ENCODE peak calls at places on chromosomes 12 and 14, in eight cellular contexts. B is fibroblast of lung, F is GM12878, Z is psoas muscle, J is HCT116, C is heart right ventricle, N is OCI-LY7, K is transverse colon. X is an unnamed sample.

GRCh38 chr14:51701956-51702355 is 50.2 kb downstream of the FRMD6 start:
- DNase-seq in N (no peak), Z (no peak), C (no peak), K (no peak), F (no peak), B (peak), J (no peak), X (no peak)

GRCh38 chr14:33793711-33794110 is 157.2 kb downstream of the EGLN3 start:
- DNase-seq in C (no peak), J (no peak), F (no peak), N (no peak), K (no peak), Z (no peak), B (no peak), X (no peak)

GRCh38 chr12:56150563-56150962 is 1.8 kb upstream of the MYL6B start:
- DNase-seq in F (no peak), N (no peak), K (no peak), C (no peak), Z (no peak), B (peak), J (no peak), X (no peak)

GRCh38 chr12:52952082-52952801 is 3.3 kb downstream of the KRT18 start:
- DNase-seq in F (no peak), B (no peak), K (peak), J (no peak), N (no peak), Z (no peak), C (peak), X (no peak)

GRCh38 chr12:24889403-24889802 is 59.5 kb downstream of the BCAT1 start:
- DNase-seq in C (no peak), N (no peak), J (no peak), Z (no peak), F (no peak), B (no peak), K (no peak), X (no peak)

GRCh38 chr12:16198884-16199283 is 78.6 kb downstream of the SLC15A5 start:
- DNase-seq in F (peak), K (no peak), B (no peak), N (peak), J (no peak), Z (no peak), C (no peak), X (peak)

GRCh38 chr12:106629797-106630669 is 47.2 kb downstream of the RFX4 start:
- DNase-seq in B (peak), K (no peak), N (no peak), F (no peak), Z (no peak), C (no peak), J (no peak), X (no peak)

GRCh38 chr14:102035914-102036313 is 50.9 kb downstream of the HSP90AA1 start:
- DNase-seq in B (no peak), Z (no peak), J (no peak), K (no peak), N (no peak), F (no peak), C (no peak), X (no peak)

GRCh38 chr12:108996320-108996719 is 24.5 kb downstream of the SVOP start:
- DNase-seq in J (no peak), Z (no peak), N (no peak), B (no peak), C (no peak), K (no peak), F (no peak), X (no peak)

GRCh38 chr14:62824086-62824485 is 221.2 kb downstream of the KCNH5 start:
- DNase-seq in C (no peak), J (no peak), F (no peak), N (no peak), K (no peak), B (peak), Z (no peak), X (no peak)

GRCh38 chr12:47704719-47705118 is 1.1 kb downstream of the RPAP3 start:
- DNase-seq in Z (no peak), B (no peak), N (no peak), F (no peak), C (no peak), J (no peak), K (no peak), X (no peak)

GRCh38 chr12:19316420-19316819 is 122.9 kb upstream of the AEBP2 start:
- DNase-seq in N (no peak), C (no peak), J (no peak), K (no peak), Z (no peak), F (no peak), B (peak), X (no peak)

GRCh38 chr14:77007975-77008421 is 20.5 kb downstream of the IRF2BPL start:
- DNase-seq in B (no peak), K (peak), Z (peak), F (no peak), N (no peak), C (peak), J (no peak), X (no peak)

GRCh38 chr12:119479121-119479561 is 114.4 kb upstream of the TMEM233 start:
- DNase-seq in F (no peak), C (no peak), K (no peak), Z (no peak), B (no peak), J (no peak), N (no peak), X (no peak)

GRCh38 chr12:123519151-123520001 is 14.1 kb downstream of the RILPL1 start:
- DNase-seq in J (no peak), Z (peak), K (peak), N (no peak), F (no peak), B (peak), C (peak), X (no peak)

GRCh38 chr12:94714378-94714777 is 64.0 kb upstream of the TMCC3 start:
- DNase-seq in B (peak), C (no peak), F (no peak), N (no peak), J (no peak), Z (peak), K (no peak), X (no peak)

GRCh38 chr12:123907726-123908476 is 64.7 kb downstream of the CCDC92 start:
- DNase-seq in C (no peak), F (no peak), B (no peak), N (no peak), J (no peak), Z (no peak), K (no peak), X (no peak)

GRCh38 chr14:68842298-68842697 is 49.4 kb upstream of the ZFP36L1 start:
- DNase-seq in Z (no peak), N (no peak), F (no peak), K (no peak), J (no peak), C (no peak), B (peak), X (no peak)

GRCh38 chr12:20361416-20361815 is 6.9 kb upstream of the PDE3A start:
- DNase-seq in K (no peak), B (no peak), J (no peak), N (no peak), F (no peak), Z (no peak), C (no peak), X (no peak)

GRCh38 chr12:11513288-11513687 is 117.9 kb upstream of the PRB2 start:
- DNase-seq in C (no peak), K (no peak), J (peak), F (no peak), N (peak), Z (no peak), B (peak), X (no peak)

GRCh38 chr12:32755051-32755653 is 545 bp downstream of the YARS2 start:
- DNase-seq in Z (peak), J (peak), C (peak), K (peak), N (peak), F (peak), B (peak), X (peak)

GRCh38 chr12:121465921-121466799 is 66.2 kb downstream of the RNF34 start:
- DNase-seq in K (peak), B (peak), N (peak), Z (peak), C (peak), F (no peak), J (no peak), X (no peak)

GRCh38 chr14:94040796-94041195 is 14.7 kb downstream of the OTUB2 start:
- DNase-seq in J (no peak), B (no peak), F (no peak), C (no peak), K (no peak), Z (no peak), N (no peak), X (no peak)

GRCh38 chr14:41718477-41719166 is 111.9 kb downstream of the LRFN5 start:
- DNase-seq in B (peak), F (no peak), K (no peak), Z (no peak), C (no peak), J (no peak), N (no peak), X (no peak)

GRCh38 chr12:44015333-44015941 is 179.6 kb downstream of the TMEM117 start:
- DNase-seq in F (peak), K (no peak), Z (no peak), B (peak), N (peak), C (no peak), J (peak), X (peak)

GRCh38 chr12:109595321-109595902 is 21.8 kb downstream of the MVK start:
- DNase-seq in N (no peak), B (no peak), K (no peak), C (no peak), F (no peak), Z (no peak), J (no peak), X (no peak)

GRCh38 chr12:29228474-29229157 is 79.5 kb downstream of the FAR2 start:
- DNase-seq in J (no peak), C (no peak), Z (no peak), K (no peak), N (no peak), F (no peak), B (no peak), X (no peak)
- H3K27ac ChIP-seq in J (no peak), C (no peak), Z (no peak), K (no peak), N (no peak), F (no peak), B (no peak), X (peak)

GRCh38 chr14:105419055-105419304 is 647 bp upstream of the MTA1 start:
- DNase-seq in K (no peak), B (no peak), N (no peak), F (no peak), C (no peak), J (no peak), Z (no peak), X (no peak)
- H3K27ac ChIP-seq in K (peak), B (no peak), N (no peak), F (no peak), C (peak), J (peak), Z (peak), X (no peak)

DNA sequence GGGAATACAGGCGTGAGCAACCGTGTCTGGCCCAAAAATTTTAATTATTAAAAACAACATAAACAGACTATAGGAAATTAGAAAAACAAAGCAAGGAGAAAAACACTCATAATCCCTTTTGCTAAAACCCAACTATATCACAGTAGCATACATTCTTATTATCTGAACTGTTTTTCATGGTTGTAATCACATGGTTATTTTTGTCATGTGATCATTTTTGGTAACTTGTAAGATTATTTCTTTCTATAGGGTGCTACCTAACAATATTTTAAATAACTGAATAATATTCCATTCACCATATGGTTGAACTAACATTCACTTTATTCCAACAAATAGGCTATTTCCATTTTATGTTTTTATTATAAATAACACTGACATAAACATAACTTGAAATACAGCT is 23.0 kb upstream of the HECTD1 start:
- DNase-seq in C (no peak), K (no peak), Z (no peak), B (no peak), N (no peak), J (no peak), F (no peak), X (no peak)
- H3K27ac ChIP-seq in C (peak), K (peak), Z (peak), B (no peak), N (no peak), J (no peak), F (no peak), X (no peak)

GRCh38 chr14:61102549-61103466 is 121.8 kb downstream of the SLC38A6 start:
- DNase-seq in B (no peak), N (peak), F (no peak), K (no peak), Z (no peak), J (no peak), C (no peak), X (no peak)
- H3K27ac ChIP-seq in B (peak), N (no peak), F (peak), K (peak), Z (peak), J (peak), C (peak), X (no peak)

GRCh38 chr14:74915826-74916225 is 7.2 kb downstream of the RPS6KL1 start:
- DNase-seq in Z (no peak), K (no peak), J (no peak), F (no peak), N (no peak), C (no peak), B (no peak), X (no peak)
- H3K27ac ChIP-seq in Z (peak), K (no peak), J (no peak), F (no peak), N (no peak), C (peak), B (no peak), X (no peak)

GRCh38 chr14:96501746-96502620 is at the start of gene PAPOLA:
- DNase-seq in N (peak), C (peak), B (peak), F (peak), Z (peak), K (peak), J (peak), X (peak)
- H3K27ac ChIP-seq in N (peak), C (peak), B (peak), F (peak), Z (peak), K (peak), J (peak), X (no peak)

GRCh38 chr12:53956914-53957536 is 2.3 kb downstream of the HOXC12 start:
- DNase-seq in K (no peak), C (no peak), N (no peak), Z (no peak), F (no peak), B (no peak), J (no peak), X (no peak)
- H3K27ac ChIP-seq in K (no peak), C (no peak), N (no peak), Z (no peak), F (no peak), B (no peak), J (no peak), X (no peak)

DNA sequence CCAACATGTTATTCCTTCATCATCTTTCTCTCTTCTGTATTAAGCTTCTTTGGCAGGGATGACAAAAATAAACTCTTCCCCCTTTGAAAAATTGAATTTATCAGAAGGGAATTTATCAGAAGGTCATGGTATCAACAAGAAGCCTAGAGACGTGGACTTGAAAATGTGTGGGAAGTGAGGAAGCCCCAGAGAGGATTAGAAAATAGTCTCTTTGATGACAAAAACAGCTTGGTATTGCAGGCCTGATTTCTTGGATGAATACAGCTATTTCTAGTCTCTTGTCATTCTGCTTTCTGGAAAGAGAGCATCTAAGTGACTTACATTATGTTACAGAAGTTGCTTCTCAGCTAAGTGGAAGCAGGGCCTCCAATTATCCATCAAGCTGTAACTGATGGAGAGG is 111.1 kb downstream of the KITLG start:
- DNase-seq in Z (no peak), C (no peak), N (no peak), F (no peak), K (no peak), B (no peak), J (no peak), X (no peak)
- H3K27ac ChIP-seq in Z (no peak), C (no peak), N (no peak), F (no peak), K (no peak), B (no peak), J (no peak), X (no peak)

X was measured in iPS DF 6.9.